ENCODE peak calls at places on chromosome 16, in seven cellular contexts. B is midbrain; A is iris pigment epithelial cell; T is stimulated activated CD4-positive, alpha-beta T cell treated with anti-CD3 and anti-CD28 coated beads, Interleukin-2, amount 100 ng/mL, for 24 hours; P is HFFc6; N is mesothelial cell of epicardium; Z is skeletal muscle cell. F is an unnamed sample.
A peak's percentile ranks its signal among the peaks of the same experiment; 100 is the strongest.

GRCh38 chr16:2339521-2340484 is 725 bp downstream of the ABCA3 start:
- DNase-seq in T (peak; percentile 53), B (peak; percentile 68), N (no peak), P (no peak), Z (no peak), A (peak; percentile 24), F (peak; percentile 38)

GRCh38 chr16:11180489-11180888 is 75.5 kb downstream of the SOCS1 start:
- DNase-seq in Z (no peak), A (no peak), P (no peak), T (no peak), B (no peak), N (no peak), F (no peak)

GRCh38 chr16:79638386-79639106 is 38.0 kb upstream of the MAF start:
- DNase-seq in P (no peak), B (no peak), N (no peak), T (no peak), A (no peak), Z (no peak), F (no peak)

GRCh38 chr16:15803608-15804007 is 53.2 kb downstream of the MYH11 start:
- DNase-seq in T (no peak), A (no peak), B (no peak), P (no peak), N (no peak), Z (no peak), F (no peak)

GRCh38 chr16:9836118-9836736 is 346.0 kb downstream of the GRIN2A start:
- DNase-seq in N (no peak), T (no peak), P (no peak), A (peak; percentile 30), Z (no peak), B (peak; percentile 59), F (no peak)

GRCh38 chr16:1474047-1474446 is 781 bp downstream of the CLCN7 start:
- DNase-seq in B (no peak), A (peak; percentile 9), T (no peak), P (no peak), Z (no peak), N (no peak), F (no peak)

GRCh38 chr16:20851601-20852000 is 45.3 kb downstream of the REXO5 start:
- DNase-seq in Z (peak; percentile 94), B (peak; percentile 58), A (peak; percentile 95), N (no peak), P (peak; percentile 79), T (no peak), F (no peak)

GRCh38 chr16:89150090-89150835 is 21.3 kb upstream of the CDH15 start:
- DNase-seq in N (no peak), P (no peak), Z (no peak), B (no peak), T (no peak), A (no peak), F (peak; percentile 67)

GRCh38 chr16:27237229-27238015 is 31.1 kb downstream of the NSMCE1 start:
- DNase-seq in T (peak; percentile 83), P (no peak), Z (no peak), A (no peak), N (no peak), B (no peak), F (no peak)

GRCh38 chr16:84063972-84064371 is 21.4 kb upstream of the SLC38A8 start:
- DNase-seq in B (no peak), T (no peak), Z (no peak), P (no peak), A (no peak), N (no peak), F (no peak)

GRCh38 chr16:64172191-64172590 is 949.7 kb downstream of the CDH11 start:
- DNase-seq in N (no peak), T (no peak), P (no peak), A (no peak), B (no peak), Z (no peak), F (no peak)

GRCh38 chr16:28585674-28586073 is 11.2 kb downstream of the SULT1A2 start:
- DNase-seq in T (no peak), A (no peak), Z (no peak), P (no peak), N (no peak), B (no peak), F (no peak)

GRCh38 chr16:73065617-73066313 is 17.8 kb upstream of the ZFHX3 start:
- DNase-seq in Z (no peak), B (no peak), T (no peak), A (no peak), N (no peak), P (no peak), F (no peak)

F was measured in NCI-H2171 treated with DMSO at 0.1 percent for 48 hours.